ENCODE peak calls at places on chromosomes 7 and 10, in four cellular contexts. W, F, J and X are unnamed samples.

GRCh38 chr7:134811798-134812197 is 32.4 kb downstream of the CALD1 start:
- DNase-seq in W (no peak), F (no peak), J (no peak), X (no peak)

GRCh38 chr10:5165738-5166137 is 19.2 kb downstream of the AKR1C8 start:
- DNase-seq in W (no peak), F (no peak), J (no peak), X (no peak)

GRCh38 chr7:154592392-154592791 is 410.5 kb downstream of the PAXIP1 start:
- DNase-seq in W (no peak), F (no peak), J (no peak), X (no peak)

GRCh38 chr10:124158592-124158991 is 65.2 kb upstream of the CHST15 start:
- DNase-seq in W (no peak), F (no peak), J (no peak), X (no peak)

GRCh38 chr7:2641406-2642393 is 9.9 kb downstream of the TTYH3 start:
- DNase-seq in W (peak; percentile 81), F (no peak), J (no peak), X (no peak)

GRCh38 chr10:99807786-99808185 is 25.3 kb downstream of the ABCC2 start:
- DNase-seq in W (no peak), F (no peak), J (no peak), X (no peak)

GRCh38 chr7:6730343-6730633 is 23.5 kb upstream of the ZNF12 start:
- DNase-seq in W (no peak), F (no peak), J (no peak), X (no peak)

GRCh38 chr10:132595850-132596249 is 58.3 kb downstream of the INPP5A start:
- DNase-seq in W (no peak), F (no peak), J (no peak), X (no peak)

GRCh38 chr7:150966002-150966401 is 12.1 kb downstream of the KCNH2 start:
- DNase-seq in W (no peak), F (no peak), J (no peak), X (no peak)

GRCh38 chr7:74373536-74373935 is 80.2 kb upstream of the GTF2IRD1 start:
- DNase-seq in W (no peak), F (no peak), J (no peak), X (no peak)

GRCh38 chr10:74156919-74157289 is 5.9 kb downstream of the ADK start:
- DNase-seq in W (peak; percentile 45), F (no peak), J (no peak), X (no peak)

GRCh38 chr10:114458955-114459354 is 54.7 kb upstream of the AFAP1L2 start:
- DNase-seq in W (no peak), F (no peak), J (no peak), X (no peak)

GRCh38 chr10:88156341-88156740 is 292.9 kb downstream of the PTEN start:
- DNase-seq in W (no peak), F (no peak), J (no peak), X (no peak)

GRCh38 chr10:110410329-110411046 is 87.2 kb upstream of the DUSP5 start:
- DNase-seq in W (peak; percentile 52), F (no peak), J (no peak), X (no peak)

GRCh38 chr10:3199488-3199887 is 26.9 kb upstream of the PITRM1 start:
- DNase-seq in W (no peak), F (no peak), J (no peak), X (no peak)

GRCh38 chr10:115649217-115649616 is 556.1 kb downstream of the ATRNL1 start:
- DNase-seq in W (no peak), F (no peak), J (no peak), X (no peak)

GRCh38 chr7:76514926-76515325 is 4.6 kb downstream of the UPK3B start:
- DNase-seq in W (no peak), F (no peak), J (no peak), X (no peak)

GRCh38 chr10:12594448-12594944 is 245.1 kb downstream of the CAMK1D start:
- DNase-seq in W (no peak), F (no peak), J (no peak), X (no peak)

GRCh38 chr10:67893637-67894036 is 9.2 kb downstream of the SIRT1 start:
- DNase-seq in W (no peak), F (no peak), J (no peak), X (no peak)